ENCODE peak calls at places on chromosomes 1 and 21, in five cellular contexts. L, V, O, F and M are unnamed samples.

GRCh38 chr21:34819357-34819999 is 150.7 kb downstream of the CLIC6 start:
- DNase-seq in L (no peak), V (no peak), O (no peak), F (no peak), M (no peak)

GRCh38 chr1:68065766-68066165 is 15.3 kb upstream of the DIRAS3 start:
- DNase-seq in L (no peak), V (no peak), O (no peak), F (no peak), M (no peak)

GRCh38 chr1:4627353-4627752 is 27.1 kb upstream of the AJAP1 start:
- DNase-seq in L (no peak), V (no peak), O (no peak), F (no peak), M (no peak)

GRCh38 chr1:28241633-28242241 is 5.8 kb downstream of the ATP5IF1 start:
- DNase-seq in L (peak; percentile 53), V (no peak), O (no peak), F (no peak), M (no peak)

GRCh38 chr1:9374748-9375345 is 82.2 kb downstream of the SPSB1 start:
- DNase-seq in L (no peak), V (no peak), O (no peak), F (no peak), M (no peak)

GRCh38 chr1:244353572-244354091 is 98.1 kb downstream of the ADSS2 start:
- DNase-seq in L (peak; percentile 94), V (no peak), O (no peak), F (peak; percentile 23), M (peak; percentile 55)

GRCh38 chr1:23551849-23552248 is 7.5 kb downstream of the ID3 start:
- DNase-seq in L (no peak), V (no peak), O (no peak), F (no peak), M (no peak)

GRCh38 chr1:30329802-30330557 is 393.4 kb downstream of the MATN1 start:
- DNase-seq in L (no peak), V (no peak), O (no peak), F (no peak), M (no peak)

GRCh38 chr1:69898403-69898947 is 306.9 kb downstream of the LRRC40 start:
- DNase-seq in L (no peak), V (no peak), O (no peak), F (no peak), M (no peak)

GRCh38 chr1:11388617-11389016 is 90.3 kb upstream of the DISP3 start:
- DNase-seq in L (no peak), V (no peak), O (peak; percentile 8), F (no peak), M (no peak)

GRCh38 chr1:95742591-95743089 is 508.6 kb downstream of the RWDD3 start:
- DNase-seq in L (peak; percentile 78), V (no peak), O (peak; percentile 95), F (no peak), M (peak; percentile 91)

GRCh38 chr1:29391362-29391880 is 155.1 kb downstream of the PTPRU start:
- DNase-seq in L (no peak), V (no peak), O (no peak), F (no peak), M (no peak)

GRCh38 chr1:236089046-236089773 is 24.3 kb upstream of the NID1 start:
- DNase-seq in L (peak; percentile 17), V (no peak), O (no peak), F (no peak), M (no peak)

GRCh38 chr1:61261585-61261984 is 179.2 kb downstream of the NFIA start:
- DNase-seq in L (no peak), V (no peak), O (no peak), F (no peak), M (no peak)

GRCh38 chr1:11720033-11720376 is 15.9 kb upstream of the AGTRAP start:
- DNase-seq in L (no peak), V (no peak), O (no peak), F (no peak), M (no peak)

GRCh38 chr1:222249261-222249660 is 298.6 kb downstream of the HHIPL2 start:
- DNase-seq in L (no peak), V (no peak), O (no peak), F (no peak), M (no peak)

GRCh38 chr1:52706136-52706670 is 8.1 kb upstream of the COA7 start:
- DNase-seq in L (no peak), V (no peak), O (no peak), F (no peak), M (no peak)

GRCh38 chr1:37362990-37363389 is 111.4 kb upstream of the ZC3H12A start:
- DNase-seq in L (no peak), V (no peak), O (no peak), F (no peak), M (no peak)

GRCh38 chr1:46747683-46748288 is 28.9 kb upstream of the EFCAB14 start:
- DNase-seq in L (peak; percentile 82), V (no peak), O (peak; percentile 91), F (no peak), M (peak; percentile 85)

GRCh38 chr1:192002063-192002462 is 156.2 kb upstream of the RGS18 start:
- DNase-seq in L (no peak), V (no peak), O (no peak), F (no peak), M (no peak)